ENCODE peak calls at places on chromosomes 4 and X, in eight cellular contexts. J is heart right ventricle, F is neural crest cell, C is GM12865, T is mucosa of descending colon, K is HFFc6, E is fibroblast of mammary gland, Y is left ventricle myocardium inferior. U is an unnamed sample.
A peak's percentile ranks its signal among the peaks of the same experiment; 100 is the strongest.

GRCh38 chrX:65920620-65921019 is 119.3 kb downstream of the VSIG4 start:
- DNase-seq in K (no peak), C (no peak), J (no peak), T (no peak), F (no peak), Y (no peak), E (no peak), U (no peak)

GRCh38 chr4:161522031-161522430 is 641.8 kb downstream of the FSTL5 start:
- DNase-seq in K (no peak), C (no peak), F (no peak), J (no peak), Y (no peak), T (no peak), E (no peak), U (no peak)

GRCh38 chr4:40196724-40197281 is at the start of gene RHOH:
- DNase-seq in C (peak; percentile 95), J (no peak), Y (no peak), F (no peak), E (no peak), K (no peak), T (peak; percentile 51), U (peak; percentile 13)

GRCh38 chrX:38804481-38805293 is 3.4 kb downstream of the MID1IP1 start:
- DNase-seq in K (peak; percentile 18), J (peak; percentile 20), F (no peak), E (no peak), T (peak; percentile 25), C (peak; percentile 38), Y (peak; percentile 33), U (peak; percentile 34)

GRCh38 chr4:67853336-67853735 is 30.5 kb downstream of the TMPRSS11D start:
- DNase-seq in F (no peak), E (no peak), C (no peak), K (no peak), Y (no peak), T (no peak), J (no peak), U (no peak)

GRCh38 chr4:7070729-7071511 is 3.1 kb upstream of the GRPEL1 start:
- DNase-seq in Y (peak; percentile 76), E (peak; percentile 66), K (peak; percentile 55), T (peak; percentile 94), J (peak; percentile 71), C (peak; percentile 90), F (peak; percentile 83), U (peak; percentile 85)

GRCh38 chr4:185515248-185515647 is 20.1 kb downstream of the PDLIM3 start:
- DNase-seq in F (no peak), T (no peak), J (no peak), E (no peak), C (no peak), Y (no peak), K (no peak), U (no peak)

GRCh38 chrX:38561951-38562719 is 793 bp downstream of the TSPAN7 start:
- DNase-seq in E (no peak), F (peak; percentile 14), T (peak; percentile 38), K (no peak), C (no peak), Y (peak; percentile 16), J (peak; percentile 6), U (peak; percentile 15)

GRCh38 chrX:6129751-6130150 is 98.9 kb downstream of the NLGN4X start:
- DNase-seq in K (no peak), E (no peak), J (no peak), F (no peak), Y (no peak), T (no peak), C (no peak), U (no peak)

GRCh38 chrX:97310373-97310772 is 426.7 kb downstream of the RPA4 start:
- DNase-seq in J (no peak), K (no peak), C (no peak), Y (no peak), F (no peak), T (no peak), E (no peak), U (no peak)

GRCh38 chrX:126376465-126376864 is 176.1 kb downstream of the DCAF12L1 start:
- DNase-seq in K (no peak), Y (no peak), C (no peak), T (no peak), J (no peak), F (no peak), E (no peak), U (no peak)

GRCh38 chr4:143399113-143399949 is 62.7 kb downstream of the GAB1 start:
- DNase-seq in J (no peak), T (no peak), E (peak; percentile 49), K (peak; percentile 49), C (peak; percentile 54), F (no peak), Y (no peak), U (no peak)

GRCh38 chr4:78565971-78566372 is 14.4 kb downstream of the ANXA3 start:
- DNase-seq in C (no peak), F (no peak), T (no peak), E (peak; percentile 62), K (peak; percentile 64), J (no peak), Y (no peak), U (no peak)

GRCh38 chr4:105858466-105859040 is 36.7 kb upstream of the NPNT start:
- DNase-seq in C (peak; percentile 62), J (no peak), Y (no peak), E (no peak), T (no peak), F (no peak), K (no peak), U (no peak)

GRCh38 chr4:27016551-27016950 is 155.9 kb downstream of the STIM2 start:
- DNase-seq in K (no peak), Y (no peak), E (no peak), T (no peak), F (no peak), C (no peak), J (no peak), U (no peak)

GRCh38 chrX:103099706-103100105 is 6.8 kb upstream of the NXF3 start:
- DNase-seq in J (no peak), C (no peak), F (no peak), T (no peak), E (no peak), K (peak; percentile 3), Y (no peak), U (no peak)

GRCh38 chr4:103199009-103199408 is 866 bp upstream of the CENPE start:
- DNase-seq in T (no peak), J (no peak), E (no peak), K (no peak), C (no peak), F (no peak), Y (no peak), U (no peak)

GRCh38 chr4:126241631-126242030 is 926.9 kb downstream of the FAT4 start:
- DNase-seq in E (no peak), J (no peak), F (no peak), C (no peak), T (no peak), K (no peak), Y (no peak), U (no peak)

GRCh38 chr4:153159016-153159415 is 45.2 kb upstream of the TRIM2 start:
- DNase-seq in J (no peak), C (no peak), F (no peak), T (peak; percentile 18), K (no peak), Y (no peak), E (no peak), U (no peak)
- TF ChIP-seq CTCF in J (no peak), C (no peak), F (peak; percentile 43), T (no peak), K (peak; percentile 60), Y (no peak), E (peak; percentile 23), U (no peak)

GRCh38 chrX:15349046-15349445 is 13.7 kb upstream of the PIGA start:
- DNase-seq in J (peak; percentile 32), K (peak; percentile 53), Y (no peak), E (peak; percentile 79), T (peak; percentile 64), C (peak; percentile 60), F (peak; percentile 48), U (peak; percentile 41)
- TF ChIP-seq CTCF in J (peak; percentile 51), K (peak; percentile 73), Y (peak; percentile 60), E (peak; percentile 66), T (no peak), C (peak; percentile 22), F (peak; percentile 78), U (peak; percentile 33)

DNA sequence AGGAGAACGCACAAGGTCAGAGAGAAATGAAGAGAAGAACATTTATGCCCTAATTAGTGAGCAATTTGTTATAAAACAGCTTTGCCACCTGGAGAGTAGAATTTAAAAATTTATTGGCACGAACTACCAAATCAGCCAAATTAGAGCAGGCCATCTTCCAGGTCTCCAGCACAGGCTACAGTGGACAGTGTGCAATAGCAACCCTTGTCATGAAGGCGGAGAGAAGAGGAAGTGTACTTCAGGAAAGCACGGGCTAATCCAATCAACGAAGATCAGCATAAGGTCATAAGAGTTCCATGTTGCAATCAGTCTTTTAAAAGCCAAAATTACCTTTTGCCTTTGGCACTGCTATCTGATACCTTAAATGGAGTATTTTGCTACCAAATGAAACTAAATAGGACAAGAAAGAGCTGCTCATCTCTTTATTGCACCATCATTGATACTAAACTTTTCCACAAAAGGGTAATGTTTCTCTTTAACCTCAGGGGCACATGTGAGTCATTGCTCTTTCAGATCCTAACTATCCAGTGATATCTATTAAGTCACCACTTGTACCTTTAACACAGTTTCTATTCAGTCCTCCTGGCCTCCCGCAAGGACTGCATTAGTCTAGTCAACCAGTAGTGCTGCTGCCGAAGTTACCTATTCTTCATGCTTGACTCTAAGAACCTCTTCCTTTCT is 19.9 kb downstream of the ANK2 start:
- DNase-seq in C (no peak), J (no peak), E (peak; percentile 79), T (no peak), K (peak; percentile 15), Y (no peak), F (no peak), U (no peak)
- TF ChIP-seq CTCF in C (no peak), J (no peak), E (no peak), T (no peak), K (no peak), Y (no peak), F (no peak), U (no peak)

GRCh38 chr4:20678382-20678781 is 21.9 kb upstream of the PACRGL start:
- DNase-seq in Y (no peak), F (no peak), E (no peak), K (no peak), C (no peak), T (no peak), J (no peak), U (no peak)

GRCh38 chr4:20676773-20677172 is 23.5 kb upstream of the PACRGL start:
- DNase-seq in C (no peak), T (no peak), Y (no peak), J (no peak), K (no peak), E (no peak), F (no peak), U (no peak)

GRCh38 chr4:20682853-20683252 is 17.4 kb upstream of the PACRGL start:
- DNase-seq in Y (no peak), E (no peak), T (no peak), C (no peak), J (no peak), F (no peak), K (no peak), U (no peak)

GRCh38 chr4:20681263-20681662 is 19.0 kb upstream of the PACRGL start:
- DNase-seq in F (no peak), E (no peak), Y (no peak), K (no peak), C (no peak), J (no peak), T (no peak), U (no peak)

DNA sequence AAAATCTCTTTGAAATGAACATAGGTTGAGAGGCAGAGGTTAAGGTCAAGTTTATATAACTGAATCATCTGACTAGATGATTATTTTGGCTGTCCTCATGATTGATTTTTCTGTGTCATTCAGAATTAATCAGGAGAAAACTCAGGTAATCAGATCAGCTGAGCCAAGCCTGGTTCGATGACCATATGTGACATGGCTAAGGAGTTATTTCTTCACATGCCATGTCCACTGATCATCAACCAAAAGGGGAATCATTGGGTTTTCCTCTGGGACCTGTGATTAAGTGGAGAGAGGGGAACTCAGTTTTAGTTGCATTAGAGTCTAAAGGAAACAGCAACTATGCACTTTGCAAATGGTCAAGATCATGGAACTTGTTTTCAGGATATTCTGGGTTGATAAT is 20.3 kb upstream of the PACRGL start:
- DNase-seq in E (peak; percentile 52), J (no peak), T (no peak), C (no peak), F (no peak), Y (no peak), K (no peak), U (no peak)
- TF ChIP-seq CTCF in E (no peak), J (no peak), T (no peak), C (no peak), F (no peak), Y (no peak), K (no peak), U (no peak)

U was measured in endothelial cell.